ENCODE peak calls at places on chromosomes 7 and 10, in six cellular contexts. J, M, C, P, Z and O are unnamed samples.

GRCh38 chr10:77405771-77406241 is 231.8 kb downstream of the KCNMA1 start:
- DNase-seq in Z (no peak), P (no peak), C (no peak), M (peak; percentile 53), J (peak; percentile 93), O (peak; percentile 82)

GRCh38 chr7:148397056-148397455 is 193.5 kb upstream of the C7orf33 start:
- DNase-seq in Z (no peak), P (no peak), M (no peak), J (peak; percentile 31), C (no peak), O (no peak)

GRCh38 chr10:85124592-85124991 is 796.2 kb downstream of the CCSER2 start:
- DNase-seq in P (no peak), J (peak; percentile 29), C (no peak), Z (peak; percentile 81), M (no peak), O (no peak)

GRCh38 chr10:119750391-119751230 is 24.8 kb downstream of the INPP5F start:
- DNase-seq in C (peak; percentile 53), P (peak; percentile 36), M (peak; percentile 63), J (peak; percentile 68), Z (peak; percentile 89), O (peak; percentile 48)

GRCh38 chr10:2731940-2732339 is 335.4 kb upstream of the PFKP start:
- DNase-seq in M (no peak), C (no peak), Z (no peak), J (no peak), P (no peak), O (no peak)

GRCh38 chr7:143884978-143885559 is 16.9 kb downstream of the TCAF1 start:
- DNase-seq in P (no peak), J (peak; percentile 81), M (no peak), Z (peak; percentile 87), C (no peak), O (peak; percentile 84)

GRCh38 chr10:58747687-58748086 is 235.0 kb downstream of the BICC1 start:
- DNase-seq in J (no peak), M (no peak), Z (no peak), C (no peak), P (no peak), O (no peak)

GRCh38 chr7:49166441-49166840 is 242.1 kb downstream of the CDC14C start:
- DNase-seq in C (no peak), M (no peak), P (no peak), Z (no peak), J (peak; percentile 14), O (no peak)

GRCh38 chr10:112585052-112585451 is 138.0 kb downstream of the VTI1A start:
- DNase-seq in C (no peak), M (peak; percentile 36), Z (no peak), J (peak; percentile 1), P (no peak), O (peak; percentile 12)

GRCh38 chr7:127819975-127820778 is 168.2 kb downstream of the SND1 start:
- DNase-seq in C (no peak), Z (no peak), J (peak; percentile 80), P (no peak), M (peak; percentile 6), O (peak; percentile 7)

GRCh38 chr7:77409005-77409738 is 7.0 kb downstream of the GSAP start:
- DNase-seq in C (no peak), M (no peak), P (no peak), Z (no peak), J (no peak), O (peak; percentile 15)

GRCh38 chr7:156095908-156096539 is 283.8 kb upstream of the SHH start:
- DNase-seq in Z (no peak), M (no peak), C (no peak), P (no peak), J (no peak), O (no peak)

GRCh38 chr7:128060018-128060417 is 28.8 kb upstream of the LRRC4 start:
- DNase-seq in C (no peak), Z (no peak), M (no peak), J (no peak), P (no peak), O (no peak)